ENCODE peak calls at places on chromosomes 16 and 17, in ten cellular contexts. One of them, this sample, is unnamed.

GRCh38 chr16:24074574-24074973 is 181.6 kb upstream of the CACNG3 start:
- DNase-seq in ELR: no peak
- DNase-seq in NCI-H2081: no peak
- DNase-seq in breast epithelium: no peak
- DNase-seq in pancreas: no peak
- DNase-seq in stimulated activated CD4-positive, alpha-beta T cell treated with anti-CD3 and anti-CD28 coated beads, TNF-alpha, amount 100 ng/mL, for 4 hours: no peak
- DNase-seq in HT-29: no peak
- DNase-seq in dermis microvascular lymphatic vessel endothelial cell: no peak
- DNase-seq in activated naive CD8-positive, alpha-beta T cell treated with anti-CD3 and anti-CD28 coated beads for 36 hours: no peak
- DNase-seq in HS-5: no peak
- DNase-seq in this sample: no peak

GRCh38 chr16:2467301-2468141 is 3.6 kb upstream of the NTN3 start:
- DNase-seq in pancreas: peak
- DNase-seq in activated naive CD8-positive, alpha-beta T cell treated with anti-CD3 and anti-CD28 coated beads for 36 hours: peak
- DNase-seq in HS-5: peak
- DNase-seq in dermis microvascular lymphatic vessel endothelial cell: no peak
- DNase-seq in ELR: peak
- DNase-seq in NCI-H2081: peak
- DNase-seq in breast epithelium: peak
- DNase-seq in HT-29: peak
- DNase-seq in stimulated activated CD4-positive, alpha-beta T cell treated with anti-CD3 and anti-CD28 coated beads, TNF-alpha, amount 100 ng/mL, for 4 hours: no peak
- DNase-seq in this sample: peak

GRCh38 chr17:74599023-74599399 is 6.9 kb upstream of the CD300LD start:
- DNase-seq in HS-5: no peak
- DNase-seq in ELR: no peak
- DNase-seq in dermis microvascular lymphatic vessel endothelial cell: no peak
- DNase-seq in breast epithelium: no peak
- DNase-seq in pancreas: no peak
- DNase-seq in NCI-H2081: no peak
- DNase-seq in stimulated activated CD4-positive, alpha-beta T cell treated with anti-CD3 and anti-CD28 coated beads, TNF-alpha, amount 100 ng/mL, for 4 hours: no peak
- DNase-seq in HT-29: no peak
- DNase-seq in activated naive CD8-positive, alpha-beta T cell treated with anti-CD3 and anti-CD28 coated beads for 36 hours: no peak
- DNase-seq in this sample: no peak

GRCh38 chr17:7955414-7956042 is 23.5 kb downstream of the CNTROB start:
- DNase-seq in pancreas: no peak
- DNase-seq in stimulated activated CD4-positive, alpha-beta T cell treated with anti-CD3 and anti-CD28 coated beads, TNF-alpha, amount 100 ng/mL, for 4 hours: no peak
- DNase-seq in ELR: no peak
- DNase-seq in HS-5: no peak
- DNase-seq in dermis microvascular lymphatic vessel endothelial cell: no peak
- DNase-seq in HT-29: no peak
- DNase-seq in NCI-H2081: no peak
- DNase-seq in activated naive CD8-positive, alpha-beta T cell treated with anti-CD3 and anti-CD28 coated beads for 36 hours: no peak
- DNase-seq in breast epithelium: no peak
- DNase-seq in this sample: no peak

GRCh38 chr16:74868501-74868900 is 93.9 kb upstream of the FA2H start:
- DNase-seq in pancreas: no peak
- DNase-seq in activated naive CD8-positive, alpha-beta T cell treated with anti-CD3 and anti-CD28 coated beads for 36 hours: no peak
- DNase-seq in breast epithelium: no peak
- DNase-seq in stimulated activated CD4-positive, alpha-beta T cell treated with anti-CD3 and anti-CD28 coated beads, TNF-alpha, amount 100 ng/mL, for 4 hours: no peak
- DNase-seq in HS-5: peak
- DNase-seq in HT-29: no peak
- DNase-seq in dermis microvascular lymphatic vessel endothelial cell: no peak
- DNase-seq in NCI-H2081: no peak
- DNase-seq in ELR: peak
- DNase-seq in this sample: no peak

GRCh38 chr16:31453255-31454204 is 5.8 kb upstream of the ARMC5 start:
- DNase-seq in activated naive CD8-positive, alpha-beta T cell treated with anti-CD3 and anti-CD28 coated beads for 36 hours: no peak
- DNase-seq in stimulated activated CD4-positive, alpha-beta T cell treated with anti-CD3 and anti-CD28 coated beads, TNF-alpha, amount 100 ng/mL, for 4 hours: no peak
- DNase-seq in ELR: peak
- DNase-seq in HS-5: peak
- DNase-seq in pancreas: peak
- DNase-seq in NCI-H2081: no peak
- DNase-seq in HT-29: no peak
- DNase-seq in dermis microvascular lymphatic vessel endothelial cell: no peak
- DNase-seq in breast epithelium: no peak
- DNase-seq in this sample: peak

GRCh38 chr17:68248886-68249872 is 1.3 kb downstream of the AMZ2 start:
- DNase-seq in breast epithelium: peak
- DNase-seq in activated naive CD8-positive, alpha-beta T cell treated with anti-CD3 and anti-CD28 coated beads for 36 hours: no peak
- DNase-seq in ELR: peak
- DNase-seq in dermis microvascular lymphatic vessel endothelial cell: peak
- DNase-seq in pancreas: no peak
- DNase-seq in NCI-H2081: no peak
- DNase-seq in HS-5: no peak
- DNase-seq in HT-29: no peak
- DNase-seq in stimulated activated CD4-positive, alpha-beta T cell treated with anti-CD3 and anti-CD28 coated beads, TNF-alpha, amount 100 ng/mL, for 4 hours: no peak
- DNase-seq in this sample: no peak

GRCh38 chr17:18167421-18167820 is 16.2 kb upstream of the ALKBH5 start:
- DNase-seq in HT-29: no peak
- DNase-seq in dermis microvascular lymphatic vessel endothelial cell: no peak
- DNase-seq in breast epithelium: no peak
- DNase-seq in activated naive CD8-positive, alpha-beta T cell treated with anti-CD3 and anti-CD28 coated beads for 36 hours: no peak
- DNase-seq in ELR: no peak
- DNase-seq in stimulated activated CD4-positive, alpha-beta T cell treated with anti-CD3 and anti-CD28 coated beads, TNF-alpha, amount 100 ng/mL, for 4 hours: no peak
- DNase-seq in NCI-H2081: no peak
- DNase-seq in pancreas: no peak
- DNase-seq in HS-5: no peak
- DNase-seq in this sample: no peak

GRCh38 chr17:61720016-61720795 is 129.2 kb upstream of the NACA2 start:
- DNase-seq in activated naive CD8-positive, alpha-beta T cell treated with anti-CD3 and anti-CD28 coated beads for 36 hours: no peak
- DNase-seq in HT-29: no peak
- DNase-seq in dermis microvascular lymphatic vessel endothelial cell: no peak
- DNase-seq in pancreas: no peak
- DNase-seq in breast epithelium: no peak
- DNase-seq in NCI-H2081: no peak
- DNase-seq in ELR: peak
- DNase-seq in HS-5: no peak
- DNase-seq in stimulated activated CD4-positive, alpha-beta T cell treated with anti-CD3 and anti-CD28 coated beads, TNF-alpha, amount 100 ng/mL, for 4 hours: no peak
- DNase-seq in this sample: no peak

GRCh38 chr16:52549011-52549692 is 2.2 kb upstream of the TOX3 start:
- DNase-seq in pancreas: no peak
- DNase-seq in activated naive CD8-positive, alpha-beta T cell treated with anti-CD3 and anti-CD28 coated beads for 36 hours: no peak
- DNase-seq in stimulated activated CD4-positive, alpha-beta T cell treated with anti-CD3 and anti-CD28 coated beads, TNF-alpha, amount 100 ng/mL, for 4 hours: no peak
- DNase-seq in NCI-H2081: no peak
- DNase-seq in HT-29: no peak
- DNase-seq in ELR: no peak
- DNase-seq in dermis microvascular lymphatic vessel endothelial cell: no peak
- DNase-seq in breast epithelium: no peak
- DNase-seq in HS-5: no peak
- DNase-seq in this sample: no peak

GRCh38 chr17:57823469-57824401 is 26.1 kb downstream of the MRPS23 start:
- DNase-seq in pancreas: no peak
- DNase-seq in ELR: peak
- DNase-seq in dermis microvascular lymphatic vessel endothelial cell: no peak
- DNase-seq in HT-29: no peak
- DNase-seq in NCI-H2081: peak
- DNase-seq in activated naive CD8-positive, alpha-beta T cell treated with anti-CD3 and anti-CD28 coated beads for 36 hours: no peak
- DNase-seq in breast epithelium: no peak
- DNase-seq in stimulated activated CD4-positive, alpha-beta T cell treated with anti-CD3 and anti-CD28 coated beads, TNF-alpha, amount 100 ng/mL, for 4 hours: no peak
- DNase-seq in HS-5: peak
- DNase-seq in this sample: no peak

GRCh38 chr16:75023019-75023418 is 24.2 kb downstream of the ZNRF1 start:
- DNase-seq in NCI-H2081: no peak
- DNase-seq in ELR: peak
- DNase-seq in dermis microvascular lymphatic vessel endothelial cell: no peak
- DNase-seq in pancreas: no peak
- DNase-seq in HT-29: no peak
- DNase-seq in stimulated activated CD4-positive, alpha-beta T cell treated with anti-CD3 and anti-CD28 coated beads, TNF-alpha, amount 100 ng/mL, for 4 hours: no peak
- DNase-seq in HS-5: no peak
- DNase-seq in breast epithelium: no peak
- DNase-seq in activated naive CD8-positive, alpha-beta T cell treated with anti-CD3 and anti-CD28 coated beads for 36 hours: no peak
- DNase-seq in this sample: no peak

GRCh38 chr17:70271200-70271599 is 101.9 kb downstream of the KCNJ2 start:
- DNase-seq in pancreas: no peak
- DNase-seq in HT-29: no peak
- DNase-seq in NCI-H2081: no peak
- DNase-seq in HS-5: no peak
- DNase-seq in dermis microvascular lymphatic vessel endothelial cell: no peak
- DNase-seq in breast epithelium: no peak
- DNase-seq in stimulated activated CD4-positive, alpha-beta T cell treated with anti-CD3 and anti-CD28 coated beads, TNF-alpha, amount 100 ng/mL, for 4 hours: no peak
- DNase-seq in ELR: no peak
- DNase-seq in activated naive CD8-positive, alpha-beta T cell treated with anti-CD3 and anti-CD28 coated beads for 36 hours: no peak
- DNase-seq in this sample: no peak

GRCh38 chr17:80763293-80763867 is 218.7 kb downstream of the RPTOR start:
- DNase-seq in ELR: no peak
- DNase-seq in HT-29: no peak
- DNase-seq in HS-5: no peak
- DNase-seq in NCI-H2081: no peak
- DNase-seq in stimulated activated CD4-positive, alpha-beta T cell treated with anti-CD3 and anti-CD28 coated beads, TNF-alpha, amount 100 ng/mL, for 4 hours: no peak
- DNase-seq in pancreas: no peak
- DNase-seq in dermis microvascular lymphatic vessel endothelial cell: no peak
- DNase-seq in activated naive CD8-positive, alpha-beta T cell treated with anti-CD3 and anti-CD28 coated beads for 36 hours: no peak
- DNase-seq in breast epithelium: no peak
- DNase-seq in this sample: no peak

This sample was measured in Caki2.